ENCODE peak calls at places on chromosomes 11 and 22, in seven cellular contexts. One of them, this sample, is unnamed.

GRCh38 chr22:41834005-41834975 is 1.4 kb downstream of the SREBF2 start:
- DNase-seq in dorsolateral prefrontal cortex: no peak
- DNase-seq in osteoblast: peak
- DNase-seq in body of pancreas: no peak
- DNase-seq in AG04450: no peak
- DNase-seq in sigmoid colon: no peak
- DNase-seq in foreskin keratinocyte: no peak
- DNase-seq in this sample: no peak

GRCh38 chr11:114366331-114367243 is 33.7 kb downstream of the C11orf71 start:
- DNase-seq in osteoblast: peak
- DNase-seq in foreskin keratinocyte: peak
- DNase-seq in AG04450: peak
- DNase-seq in dorsolateral prefrontal cortex: no peak
- DNase-seq in body of pancreas: no peak
- DNase-seq in sigmoid colon: no peak
- DNase-seq in this sample: no peak

GRCh38 chr11:34972892-34973291 is 56.5 kb downstream of the PDHX start:
- DNase-seq in foreskin keratinocyte: no peak
- DNase-seq in dorsolateral prefrontal cortex: no peak
- DNase-seq in body of pancreas: no peak
- DNase-seq in osteoblast: no peak
- DNase-seq in AG04450: peak
- DNase-seq in sigmoid colon: no peak
- DNase-seq in this sample: no peak

GRCh38 chr11:65378208-65378927 is 4.1 kb downstream of the SLC25A45 start:
- DNase-seq in body of pancreas: no peak
- DNase-seq in sigmoid colon: no peak
- DNase-seq in osteoblast: no peak
- DNase-seq in foreskin keratinocyte: no peak
- DNase-seq in AG04450: no peak
- DNase-seq in dorsolateral prefrontal cortex: no peak
- DNase-seq in this sample: no peak

GRCh38 chr11:45374632-45375031 is 88.5 kb upstream of the SYT13 start:
- DNase-seq in AG04450: no peak
- DNase-seq in body of pancreas: no peak
- DNase-seq in osteoblast: no peak
- DNase-seq in sigmoid colon: no peak
- DNase-seq in foreskin keratinocyte: no peak
- DNase-seq in dorsolateral prefrontal cortex: no peak
- DNase-seq in this sample: no peak

GRCh38 chr11:11510939-11511338 is 110.9 kb downstream of the GALNT18 start:
- DNase-seq in foreskin keratinocyte: peak
- DNase-seq in body of pancreas: peak
- DNase-seq in sigmoid colon: peak
- DNase-seq in osteoblast: no peak
- DNase-seq in dorsolateral prefrontal cortex: peak
- DNase-seq in AG04450: no peak
- DNase-seq in this sample: peak

GRCh38 chr11:75760710-75761493 is 7.7 kb upstream of the DGAT2 start:
- DNase-seq in dorsolateral prefrontal cortex: no peak
- DNase-seq in sigmoid colon: no peak
- DNase-seq in foreskin keratinocyte: peak
- DNase-seq in AG04450: no peak
- DNase-seq in body of pancreas: no peak
- DNase-seq in osteoblast: peak
- DNase-seq in this sample: no peak

GRCh38 chr22:19730662-19731360 is 7.5 kb downstream of the GP1BB start:
- DNase-seq in sigmoid colon: peak
- DNase-seq in foreskin keratinocyte: no peak
- DNase-seq in osteoblast: peak
- DNase-seq in dorsolateral prefrontal cortex: peak
- DNase-seq in body of pancreas: peak
- DNase-seq in AG04450: peak
- DNase-seq in this sample: peak

GRCh38 chr11:65217441-65218423 is 36.0 kb downstream of the CAPN1 start:
- DNase-seq in AG04450: no peak
- DNase-seq in foreskin keratinocyte: no peak
- DNase-seq in dorsolateral prefrontal cortex: no peak
- DNase-seq in body of pancreas: no peak
- DNase-seq in sigmoid colon: peak
- DNase-seq in osteoblast: peak
- DNase-seq in this sample: no peak

GRCh38 chr11:125053167-125053566 is 9.9 kb upstream of the SLC37A2 start:
- DNase-seq in foreskin keratinocyte: no peak
- DNase-seq in sigmoid colon: no peak
- DNase-seq in osteoblast: no peak
- DNase-seq in dorsolateral prefrontal cortex: no peak
- DNase-seq in AG04450: no peak
- DNase-seq in body of pancreas: no peak
- DNase-seq in this sample: no peak

GRCh38 chr11:64208086-64208795 is 1.7 kb downstream of the FERMT3 start:
- DNase-seq in dorsolateral prefrontal cortex: no peak
- DNase-seq in sigmoid colon: no peak
- DNase-seq in body of pancreas: no peak
- DNase-seq in foreskin keratinocyte: no peak
- DNase-seq in osteoblast: peak
- DNase-seq in AG04450: no peak
- DNase-seq in this sample: no peak

GRCh38 chr11:104912102-104912501 is 13.8 kb upstream of the CASP12 start:
- DNase-seq in foreskin keratinocyte: no peak
- DNase-seq in AG04450: no peak
- DNase-seq in dorsolateral prefrontal cortex: no peak
- DNase-seq in osteoblast: no peak
- DNase-seq in sigmoid colon: no peak
- DNase-seq in body of pancreas: no peak
- DNase-seq in this sample: no peak

GRCh38 chr11:975824-976223 is 50.2 kb downstream of the AP2A2 start:
- DNase-seq in AG04450: peak
- DNase-seq in sigmoid colon: no peak
- DNase-seq in foreskin keratinocyte: no peak
- DNase-seq in osteoblast: peak
- DNase-seq in body of pancreas: no peak
- DNase-seq in dorsolateral prefrontal cortex: peak
- DNase-seq in this sample: no peak

GRCh38 chr22:36337365-36338130 is 50.2 kb downstream of the MYH9 start:
- DNase-seq in body of pancreas: no peak
- DNase-seq in AG04450: no peak
- DNase-seq in osteoblast: peak
- DNase-seq in sigmoid colon: no peak
- DNase-seq in foreskin keratinocyte: no peak
- DNase-seq in dorsolateral prefrontal cortex: no peak
- DNase-seq in this sample: no peak

GRCh38 chr11:57323503-57324153 is 1.1 kb downstream of the TNKS1BP1 start:
- DNase-seq in sigmoid colon: no peak
- DNase-seq in osteoblast: peak
- DNase-seq in AG04450: no peak
- DNase-seq in dorsolateral prefrontal cortex: no peak
- DNase-seq in body of pancreas: peak
- DNase-seq in foreskin keratinocyte: no peak
- DNase-seq in this sample: no peak

GRCh38 chr22:28018461-28018927 is 99.4 kb upstream of the PITPNB start:
- DNase-seq in osteoblast: peak
- DNase-seq in sigmoid colon: peak
- DNase-seq in foreskin keratinocyte: no peak
- DNase-seq in body of pancreas: peak
- DNase-seq in dorsolateral prefrontal cortex: peak
- DNase-seq in AG04450: no peak
- DNase-seq in this sample: no peak

GRCh38 chr22:20606041-20606783 is 98.8 kb downstream of the MED15 start:
- DNase-seq in dorsolateral prefrontal cortex: no peak
- DNase-seq in body of pancreas: peak
- DNase-seq in osteoblast: peak
- DNase-seq in AG04450: peak
- DNase-seq in sigmoid colon: no peak
- DNase-seq in foreskin keratinocyte: peak
- DNase-seq in this sample: no peak

GRCh38 chr11:124902616-124903015 is 5.0 kb upstream of the ROBO4 start:
- DNase-seq in dorsolateral prefrontal cortex: no peak
- DNase-seq in AG04450: no peak
- DNase-seq in sigmoid colon: no peak
- DNase-seq in body of pancreas: no peak
- DNase-seq in osteoblast: no peak
- DNase-seq in foreskin keratinocyte: no peak
- DNase-seq in this sample: no peak

GRCh38 chr22:41589260-41589600 is 410 bp downstream of the PMM1 start:
- DNase-seq in osteoblast: peak
- DNase-seq in foreskin keratinocyte: no peak
- DNase-seq in dorsolateral prefrontal cortex: no peak
- DNase-seq in body of pancreas: peak
- DNase-seq in sigmoid colon: peak
- DNase-seq in AG04450: no peak
- DNase-seq in this sample: no peak

GRCh38 chr11:1180171-1180570 is 22.4 kb downstream of the MUC5AC start:
- DNase-seq in body of pancreas: no peak
- DNase-seq in AG04450: no peak
- DNase-seq in sigmoid colon: no peak
- DNase-seq in foreskin keratinocyte: no peak
- DNase-seq in dorsolateral prefrontal cortex: no peak
- DNase-seq in osteoblast: no peak
- DNase-seq in this sample: no peak

GRCh38 chr11:82967381-82967780 is 65.8 kb downstream of the DDIAS start:
- DNase-seq in AG04450: no peak
- DNase-seq in foreskin keratinocyte: no peak
- DNase-seq in sigmoid colon: no peak
- DNase-seq in body of pancreas: no peak
- DNase-seq in dorsolateral prefrontal cortex: no peak
- DNase-seq in osteoblast: no peak
- DNase-seq in this sample: no peak

GRCh38 chr22:49670610-49671330 is 156.9 kb downstream of the BRD1 start:
- DNase-seq in sigmoid colon: peak
- DNase-seq in dorsolateral prefrontal cortex: no peak
- DNase-seq in body of pancreas: no peak
- DNase-seq in foreskin keratinocyte: no peak
- DNase-seq in osteoblast: peak
- DNase-seq in AG04450: no peak
- DNase-seq in this sample: no peak

GRCh38 chr11:23903044-23903704 is 593.7 kb upstream of the LUZP2 start:
- DNase-seq in dorsolateral prefrontal cortex: no peak
- DNase-seq in osteoblast: no peak
- DNase-seq in sigmoid colon: no peak
- DNase-seq in AG04450: peak
- DNase-seq in foreskin keratinocyte: peak
- DNase-seq in body of pancreas: no peak
- DNase-seq in this sample: no peak

GRCh38 chr11:131579932-131580387 is 209.5 kb downstream of the NTM start:
- DNase-seq in foreskin keratinocyte: no peak
- DNase-seq in body of pancreas: peak
- DNase-seq in AG04450: no peak
- DNase-seq in osteoblast: peak
- DNase-seq in sigmoid colon: no peak
- DNase-seq in dorsolateral prefrontal cortex: peak
- DNase-seq in this sample: peak

GRCh38 chr11:108144615-108145014 is 23.2 kb downstream of the ACAT1 start:
- DNase-seq in foreskin keratinocyte: no peak
- DNase-seq in dorsolateral prefrontal cortex: no peak
- DNase-seq in body of pancreas: no peak
- DNase-seq in sigmoid colon: no peak
- DNase-seq in AG04450: no peak
- DNase-seq in osteoblast: no peak
- DNase-seq in this sample: no peak

GRCh38 chr11:108147150-108147549 is 25.8 kb downstream of the ACAT1 start:
- DNase-seq in dorsolateral prefrontal cortex: no peak
- DNase-seq in sigmoid colon: no peak
- DNase-seq in AG04450: no peak
- DNase-seq in osteoblast: no peak
- DNase-seq in foreskin keratinocyte: no peak
- DNase-seq in body of pancreas: no peak
- DNase-seq in this sample: no peak

DNA sequence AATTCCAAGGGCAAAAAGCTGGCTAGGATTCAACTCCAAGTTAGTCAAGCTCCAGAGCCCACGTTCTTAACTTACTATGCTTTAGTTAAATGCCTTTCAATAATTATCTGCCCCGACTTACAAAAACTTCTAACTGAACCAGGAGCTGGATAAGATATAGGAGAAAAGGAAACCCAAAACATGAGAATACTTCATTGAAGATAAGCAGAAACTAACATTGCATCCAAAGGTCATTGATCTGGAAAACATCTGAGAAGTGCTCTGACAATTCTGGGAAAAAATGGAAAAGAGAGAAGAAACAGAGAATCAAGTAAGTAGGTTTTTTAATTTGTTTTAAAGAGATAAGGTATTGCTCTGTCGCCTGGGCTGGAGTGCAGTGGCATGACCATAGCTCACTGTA is 27.2 kb downstream of the ACAT1 start:
- DNase-seq in sigmoid colon: no peak
- DNase-seq in body of pancreas: no peak
- DNase-seq in foreskin keratinocyte: no peak
- DNase-seq in AG04450: no peak
- DNase-seq in dorsolateral prefrontal cortex: no peak
- DNase-seq in osteoblast: no peak
- DNase-seq in this sample: no peak
- H3K27ac ChIP-seq in sigmoid colon: no peak
- H3K27ac ChIP-seq in body of pancreas: no peak
- H3K27ac ChIP-seq in foreskin keratinocyte: no peak
- H3K27ac ChIP-seq in AG04450: no peak
- H3K27ac ChIP-seq in dorsolateral prefrontal cortex: no peak
- H3K27ac ChIP-seq in osteoblast: no peak
- H3K27ac ChIP-seq in this sample: no peak

DNA sequence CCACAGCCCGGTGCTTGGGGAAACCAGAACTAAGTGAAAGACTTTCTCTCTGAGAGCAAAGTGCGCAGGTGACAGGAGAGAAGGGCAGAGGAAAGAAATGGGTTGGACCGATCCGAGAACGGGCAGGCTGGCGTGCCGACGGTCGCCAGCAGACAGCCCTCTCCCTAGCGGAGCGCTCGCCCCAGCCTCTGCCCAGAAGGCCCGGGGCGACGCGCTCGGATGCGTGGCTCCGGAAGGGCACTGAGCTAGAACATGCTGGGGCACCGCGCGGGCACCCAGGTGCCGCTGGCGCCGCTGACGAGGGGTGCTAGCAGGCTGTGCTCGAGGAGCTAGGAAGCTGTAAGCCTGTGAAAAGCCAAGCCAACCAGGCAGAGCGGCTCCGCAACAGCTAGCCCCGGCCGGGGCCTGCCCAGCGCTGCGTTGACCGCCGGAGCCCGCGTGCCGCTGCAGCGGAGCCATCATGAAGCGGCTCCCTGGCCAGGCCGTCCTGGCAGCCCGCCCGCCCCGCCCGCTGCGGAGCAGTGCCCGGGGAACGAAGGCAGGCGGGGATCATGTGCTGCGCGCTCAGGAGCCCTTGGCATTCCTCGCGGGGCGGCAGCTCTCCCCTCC is 22.1 kb upstream of the RRAS2 start:
- DNase-seq in osteoblast: peak
- DNase-seq in sigmoid colon: peak
- DNase-seq in dorsolateral prefrontal cortex: peak
- DNase-seq in body of pancreas: peak
- DNase-seq in AG04450: no peak
- DNase-seq in foreskin keratinocyte: peak
- DNase-seq in this sample: peak
- H3K27ac ChIP-seq in osteoblast: peak
- H3K27ac ChIP-seq in sigmoid colon: peak
- H3K27ac ChIP-seq in dorsolateral prefrontal cortex: peak
- H3K27ac ChIP-seq in body of pancreas: peak
- H3K27ac ChIP-seq in AG04450: peak
- H3K27ac ChIP-seq in foreskin keratinocyte: no peak
- H3K27ac ChIP-seq in this sample: peak

GRCh38 chr11:117071344-117071787 is 26.9 kb downstream of the SIK3 start:
- DNase-seq in dorsolateral prefrontal cortex: peak
- DNase-seq in sigmoid colon: peak
- DNase-seq in osteoblast: no peak
- DNase-seq in foreskin keratinocyte: no peak
- DNase-seq in AG04450: no peak
- DNase-seq in body of pancreas: peak
- DNase-seq in this sample: peak
- H3K27ac ChIP-seq in dorsolateral prefrontal cortex: peak
- H3K27ac ChIP-seq in sigmoid colon: no peak
- H3K27ac ChIP-seq in osteoblast: no peak
- H3K27ac ChIP-seq in foreskin keratinocyte: no peak
- H3K27ac ChIP-seq in AG04450: no peak
- H3K27ac ChIP-seq in body of pancreas: no peak
- H3K27ac ChIP-seq in this sample: peak

GRCh38 chr11:48261600-48261999 is 2.1 kb upstream of the OR4X1 start:
- DNase-seq in osteoblast: no peak
- DNase-seq in foreskin keratinocyte: no peak
- DNase-seq in AG04450: no peak
- DNase-seq in dorsolateral prefrontal cortex: no peak
- DNase-seq in sigmoid colon: no peak
- DNase-seq in body of pancreas: no peak
- DNase-seq in this sample: no peak
- H3K27ac ChIP-seq in osteoblast: no peak
- H3K27ac ChIP-seq in foreskin keratinocyte: no peak
- H3K27ac ChIP-seq in AG04450: no peak
- H3K27ac ChIP-seq in dorsolateral prefrontal cortex: no peak
- H3K27ac ChIP-seq in sigmoid colon: no peak
- H3K27ac ChIP-seq in body of pancreas: no peak
- H3K27ac ChIP-seq in this sample: no peak

This sample was measured in substantia nigra.